ENCODE peak calls at places on chromosomes 13 and 19, in six cellular contexts. Y is cardiac muscle cell; G is fibroblast of the aortic adventitia; B is activated CD4-positive, alpha-beta T cell treated with anti-CD3 and anti-CD28 coated beads, Interleukin-2, amount 10 ng/mL, durations not matched to agents 7 days and 5 days; T is fibroblast of pulmonary artery; O is KG1. N is an unnamed sample.

GRCh38 chr13:110726726-110727125 is 13.2 kb downstream of the ING1 start:
- DNase-seq in T (no peak), O (no peak), B (peak; percentile 65), Y (no peak), G (no peak), N (no peak)

GRCh38 chr19:2782936-2783780 is at the start of gene SGTA:
- DNase-seq in G (peak; percentile 99), T (peak; percentile 99), O (peak; percentile 96), Y (peak; percentile 100), B (peak; percentile 98), N (peak; percentile 96)

GRCh38 chr19:7743425-7743841 is 3.9 kb downstream of the CD209 start:
- DNase-seq in Y (no peak), O (no peak), T (no peak), B (no peak), G (no peak), N (no peak)

GRCh38 chr19:4678881-4679379 is 8.8 kb upstream of the MYDGF start:
- DNase-seq in G (no peak), B (no peak), O (no peak), T (no peak), Y (no peak), N (peak; percentile 48)

GRCh38 chr19:39918183-39918651 is 16.2 kb downstream of the FCGBP start:
- DNase-seq in Y (no peak), T (no peak), O (no peak), G (no peak), B (no peak), N (no peak)

GRCh38 chr19:28718909-28719308 is 494.0 kb downstream of the UQCRFS1 start:
- DNase-seq in B (no peak), O (no peak), Y (no peak), T (no peak), G (no peak), N (no peak)

GRCh38 chr19:32318884-32319520 is 26.4 kb upstream of the ZNF507 start:
- DNase-seq in B (no peak), O (no peak), Y (no peak), T (peak; percentile 13), G (no peak), N (peak; percentile 52)

GRCh38 chr13:25114220-25114619 is 18.3 kb downstream of the PABPC3 start:
- DNase-seq in Y (peak; percentile 82), G (peak; percentile 72), O (peak; percentile 37), B (peak; percentile 70), T (peak; percentile 79), N (peak; percentile 83)

GRCh38 chr13:47306991-47307390 is 410.1 kb upstream of the HTR2A start:
- DNase-seq in B (no peak), T (no peak), O (no peak), G (peak; percentile 15), Y (no peak), N (no peak)

GRCh38 chr19:17784201-17785008 is 10.5 kb upstream of the B3GNT3 start:
- DNase-seq in O (peak; percentile 45), B (peak; percentile 84), G (peak; percentile 72), Y (peak; percentile 79), T (peak; percentile 72), N (peak; percentile 81)

GRCh38 chr13:26867451-26868067 is 107.0 kb upstream of the GPR12 start:
- DNase-seq in G (peak; percentile 43), B (peak; percentile 34), O (peak; percentile 5), T (peak; percentile 42), Y (peak; percentile 45), N (no peak)

GRCh38 chr13:99062593-99062992 is 84.7 kb upstream of the DOCK9 start:
- DNase-seq in G (peak; percentile 49), Y (peak; percentile 43), T (peak; percentile 41), B (no peak), O (no peak), N (no peak)

GRCh38 chr13:90414691-90415596 is 932.5 kb upstream of the MIR17HG start:
- DNase-seq in O (no peak), B (no peak), T (peak; percentile 67), Y (peak; percentile 70), G (peak; percentile 55), N (no peak)

GRCh38 chr19:57269515-57270250 is 10.6 kb upstream of the ZNF460 start:
- DNase-seq in O (no peak), B (no peak), G (peak; percentile 67), Y (peak; percentile 76), T (peak; percentile 72), N (no peak)

GRCh38 chr19:5002143-5002542 is 33.2 kb downstream of the KDM4B start:
- DNase-seq in G (peak; percentile 69), Y (peak; percentile 27), B (no peak), T (peak; percentile 39), O (no peak), N (no peak)

GRCh38 chr13:44404261-44405139 is 30.9 kb downstream of the SERP2 start:
- DNase-seq in B (no peak), T (no peak), O (no peak), G (no peak), Y (no peak), N (no peak)

GRCh38 chr13:28582225-28582891 is 76.6 kb upstream of the POMP start:
- DNase-seq in Y (peak; percentile 15), B (no peak), T (peak; percentile 31), G (no peak), O (no peak), N (peak; percentile 50)

GRCh38 chr13:21078501-21078900 is 17.1 kb upstream of the LATS2 start:
- DNase-seq in T (no peak), G (peak; percentile 16), B (no peak), O (no peak), Y (no peak), N (no peak)

GRCh38 chr19:14554382-14554812 is 17.5 kb downstream of the NDUFB7 start:
- DNase-seq in G (no peak), T (no peak), O (no peak), B (no peak), Y (no peak), N (no peak)

GRCh38 chr13:75492389-75492788 is 10.4 kb upstream of the TBC1D4 start:
- DNase-seq in B (no peak), G (peak; percentile 16), T (no peak), O (no peak), Y (peak; percentile 37), N (no peak)

GRCh38 chr19:39936622-39937021 is 2.2 kb upstream of the FCGBP start:
- DNase-seq in O (no peak), T (no peak), G (no peak), B (no peak), Y (no peak), N (no peak)

GRCh38 chr13:97889803-97890202 is 63.7 kb upstream of the IPO5 start:
- DNase-seq in B (no peak), Y (no peak), G (peak; percentile 20), T (no peak), O (no peak), N (no peak)

GRCh38 chr13:44331912-44332840 is 41.4 kb upstream of the SERP2 start:
- DNase-seq in G (peak; percentile 99), T (peak; percentile 93), Y (peak; percentile 97), B (no peak), O (no peak), N (peak; percentile 43)

GRCh38 chr19:4365791-4366665 is 22.7 kb downstream of the MPND start:
- DNase-seq in G (no peak), T (no peak), B (no peak), O (no peak), Y (no peak), N (no peak)

GRCh38 chr19:9586764-9587163 is 2.5 kb upstream of the ZNF121 start:
- DNase-seq in Y (peak; percentile 75), T (peak; percentile 80), G (peak; percentile 75), B (peak; percentile 81), O (peak; percentile 73), N (peak; percentile 74)

GRCh38 chr19:47353307-47353712 is 4.2 kb downstream of the DHX34 start:
- DNase-seq in Y (no peak), B (no peak), G (no peak), T (no peak), O (no peak), N (no peak)

GRCh38 chr13:41627425-41627824 is 170.1 kb downstream of the RGCC start:
- DNase-seq in G (no peak), Y (no peak), B (no peak), O (no peak), T (no peak), N (no peak)

GRCh38 chr13:25733061-25733491 is 318.7 kb downstream of the SHISA2 start:
- DNase-seq in T (peak; percentile 6), O (no peak), Y (no peak), B (no peak), G (peak; percentile 18), N (no peak)

GRCh38 chr13:67080351-67080750 is 149.8 kb downstream of the PCDH9 start:
- DNase-seq in G (no peak), Y (no peak), O (no peak), T (no peak), B (no peak), N (no peak)

GRCh38 chr19:3649888-3650287 is 23.3 kb upstream of the CACTIN start:
- DNase-seq in B (no peak), Y (no peak), G (no peak), O (no peak), T (no peak), N (no peak)

GRCh38 chr13:112616586-112617381 is 28.8 kb upstream of the TUBGCP3 start:
- DNase-seq in Y (peak; percentile 62), O (no peak), G (peak; percentile 63), T (peak; percentile 59), B (peak; percentile 46), N (peak; percentile 35)

GRCh38 chr19:5526691-5527090 is 41.1 kb downstream of the TINCR start:
- DNase-seq in G (no peak), B (no peak), T (no peak), Y (no peak), O (no peak), N (no peak)

GRCh38 chr19:40549007-40549708 is 27.5 kb upstream of the SHKBP1 start:
- DNase-seq in O (no peak), Y (peak; percentile 54), G (peak; percentile 27), B (peak; percentile 74), T (peak; percentile 53), N (peak; percentile 93)

GRCh38 chr19:31541396-31541795 is 192.2 kb upstream of the TSHZ3 start:
- DNase-seq in O (no peak), B (no peak), Y (no peak), T (no peak), G (no peak), N (no peak)

GRCh38 chr19:4379383-4380253 is 20.7 kb downstream of the SH3GL1 start:
- DNase-seq in G (no peak), Y (peak; percentile 63), O (no peak), T (peak; percentile 73), B (no peak), N (no peak)

GRCh38 chr19:45554481-45554880 is 30.1 kb downstream of the OPA3 start:
- DNase-seq in Y (no peak), O (no peak), G (no peak), B (no peak), T (no peak), N (no peak)

N was measured in glutamatergic neuron.